ENCODE peak calls at places on chromosomes 2 and 18, in seven cellular contexts. B is neural crest cell, D is transverse colon, I is AG10803, Z is SK-N-SH, J is nephron progenitor cell, T is esophagus squamous epithelium. X is an unnamed sample.

GRCh38 chr2:127486247-127486912 is 39.9 kb downstream of the IWS1 start:
- DNase-seq in Z (no peak), J (no peak), T (no peak), B (no peak), D (no peak), I (peak), X (no peak)

GRCh38 chr2:73976803-73977202 is 7.9 kb upstream of the TET3 start:
- DNase-seq in Z (no peak), J (no peak), T (no peak), D (no peak), B (no peak), I (no peak), X (no peak)

GRCh38 chr2:202871161-202872141 is at the start of gene ICA1L:
- DNase-seq in Z (peak), I (peak), D (peak), J (peak), B (peak), T (no peak), X (peak)

GRCh38 chr2:5730386-5730785 is 38.2 kb downstream of the SOX11 start:
- DNase-seq in D (no peak), Z (no peak), B (no peak), T (no peak), J (no peak), I (no peak), X (no peak)

GRCh38 chr2:8440029-8440778 is 241.7 kb upstream of the ID2 start:
- DNase-seq in I (no peak), T (no peak), D (no peak), J (no peak), Z (no peak), B (no peak), X (peak)

GRCh38 chr2:41543726-41544125 is 504.1 kb upstream of the PKDCC start:
- DNase-seq in Z (no peak), I (no peak), B (no peak), D (no peak), J (no peak), T (no peak), X (no peak)

GRCh38 chr2:157746234-157746950 is 117.7 kb upstream of the ACVR1C start:
- DNase-seq in I (peak), T (no peak), D (no peak), J (no peak), B (no peak), Z (no peak), X (no peak)

GRCh38 chr2:216348909-216349308 is 23.4 kb downstream of the MARCHF4 start:
- DNase-seq in I (peak), D (no peak), T (no peak), Z (no peak), J (no peak), B (no peak), X (no peak)

GRCh38 chr18:48605408-48605845 is 66.6 kb downstream of the CTIF start:
- DNase-seq in D (no peak), Z (peak), J (peak), T (no peak), I (no peak), B (no peak), X (no peak)

GRCh38 chr2:198615972-198616371 is 811.6 kb downstream of the PLCL1 start:
- DNase-seq in J (no peak), D (peak), I (peak), T (no peak), B (no peak), Z (no peak), X (no peak)

GRCh38 chr2:40435426-40436092 is 16.3 kb downstream of the SLC8A1 start:
- DNase-seq in D (no peak), Z (no peak), B (no peak), T (no peak), J (no peak), I (no peak), X (no peak)

GRCh38 chr2:226794751-226795171 is 4.9 kb downstream of the IRS1 start:
- DNase-seq in B (no peak), D (no peak), Z (peak), T (no peak), I (peak), J (peak), X (no peak)

GRCh38 chr2:65612654-65613053 is 180.3 kb upstream of the SPRED2 start:
- DNase-seq in B (no peak), D (no peak), J (no peak), T (no peak), Z (no peak), I (no peak), X (no peak)

GRCh38 chr2:138090330-138090729 is 126.1 kb downstream of the HNMT start:
- DNase-seq in B (no peak), I (peak), T (no peak), J (no peak), Z (peak), D (no peak), X (no peak)

GRCh38 chr2:11850082-11850481 is 103.7 kb downstream of the LPIN1 start:
- DNase-seq in T (no peak), I (no peak), J (no peak), D (no peak), Z (no peak), B (no peak), X (no peak)

GRCh38 chr18:13610517-13610916 is 115.8 kb downstream of the FAM210A start:
- DNase-seq in I (no peak), B (no peak), J (no peak), Z (no peak), T (no peak), D (no peak), X (no peak)

GRCh38 chr2:170554278-170554955 is 160.7 kb upstream of the SP5 start:
- DNase-seq in Z (no peak), I (peak), T (no peak), D (peak), B (no peak), J (no peak), X (peak)

GRCh38 chr2:219289537-219290361 is 10.6 kb downstream of the DNAJB2 start:
- DNase-seq in B (no peak), Z (no peak), J (no peak), T (no peak), D (peak), I (peak), X (peak)

GRCh38 chr2:147913701-147914480 is 69.1 kb downstream of the ACVR2A start:
- DNase-seq in D (no peak), B (no peak), T (no peak), J (no peak), Z (no peak), I (peak), X (no peak)

GRCh38 chr2:44843641-44844040 is 97.9 kb upstream of the SIX3 start:
- DNase-seq in D (no peak), B (no peak), Z (no peak), I (no peak), J (no peak), T (no peak), X (no peak)

GRCh38 chr18:2173464-2173863 is 397.8 kb downstream of the METTL4 start:
- DNase-seq in T (no peak), D (no peak), Z (no peak), I (peak), B (no peak), J (no peak), X (no peak)

GRCh38 chr2:185360776-185361175 is 377.8 kb upstream of the FSIP2 start:
- DNase-seq in T (no peak), Z (no peak), B (no peak), D (no peak), J (no peak), I (no peak), X (no peak)

GRCh38 chr2:12727641-12728040 is 10.9 kb downstream of the TRIB2 start:
- DNase-seq in Z (no peak), D (no peak), I (no peak), B (no peak), T (no peak), J (no peak), X (no peak)

GRCh38 chr2:58240595-58240937 is 559 bp downstream of the FANCL start:
- DNase-seq in I (peak), Z (peak), D (no peak), T (no peak), J (no peak), B (no peak), X (no peak)

GRCh38 chr2:240197439-240198139 is 57.1 kb upstream of the OTOS start:
- DNase-seq in B (no peak), I (no peak), D (no peak), J (no peak), Z (no peak), T (no peak), X (peak)

DNA sequence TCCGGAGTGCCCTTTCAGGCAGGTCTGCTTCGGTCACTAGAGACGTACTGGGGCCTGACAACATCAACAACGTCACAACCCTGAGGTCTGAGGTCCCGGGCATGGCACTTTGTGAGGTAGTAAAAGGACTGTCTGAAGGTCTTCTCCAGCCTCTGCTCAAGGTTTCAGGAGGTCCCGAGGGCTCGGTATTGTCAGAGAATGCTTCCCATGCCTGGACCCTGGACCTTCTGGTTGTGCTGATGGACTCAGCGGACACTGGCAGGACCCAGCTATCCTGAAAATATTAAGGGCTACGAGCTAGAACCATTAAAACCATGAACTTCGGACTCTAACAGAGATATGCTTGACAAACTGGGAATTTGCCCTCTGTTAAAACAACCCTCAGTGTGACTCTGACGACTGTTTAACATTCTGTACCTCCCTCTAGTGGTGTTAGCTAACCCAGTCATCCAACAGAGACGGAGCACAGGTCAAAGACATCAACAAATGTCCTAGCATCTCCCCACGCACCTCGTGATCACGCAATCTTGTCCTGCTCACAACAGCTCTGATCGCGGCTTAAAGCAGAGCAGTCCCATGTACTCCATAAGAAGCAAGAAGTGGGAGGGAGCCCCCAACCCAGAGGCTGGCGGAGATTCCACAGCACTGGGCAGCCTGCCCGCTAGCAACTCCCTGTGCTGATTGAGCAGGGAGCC is 96.5 kb downstream of the CCDC93 start:
- DNase-seq in I (no peak), J (no peak), Z (no peak), D (no peak), T (no peak), B (no peak), X (no peak)
- TF ChIP-seq CTCF in I (peak), J (peak), Z (peak), D (no peak), T (no peak), B (peak), X (no peak)

GRCh38 chr2:21924640-21925285 is 801.0 kb downstream of the TDRD15 start:
- DNase-seq in D (no peak), T (no peak), J (no peak), B (no peak), Z (no peak), I (no peak), X (no peak)

GRCh38 chr2:21930224-21930623 is 806.5 kb downstream of the TDRD15 start:
- DNase-seq in B (no peak), I (no peak), T (no peak), J (no peak), D (no peak), Z (no peak), X (no peak)

GRCh38 chr2:21928292-21928691 is 804.5 kb downstream of the TDRD15 start:
- DNase-seq in J (no peak), T (no peak), D (no peak), I (no peak), Z (no peak), B (no peak), X (no peak)
- TF ChIP-seq CTCF in J (peak), T (no peak), D (no peak), I (no peak), Z (no peak), B (peak), X (no peak)

DNA sequence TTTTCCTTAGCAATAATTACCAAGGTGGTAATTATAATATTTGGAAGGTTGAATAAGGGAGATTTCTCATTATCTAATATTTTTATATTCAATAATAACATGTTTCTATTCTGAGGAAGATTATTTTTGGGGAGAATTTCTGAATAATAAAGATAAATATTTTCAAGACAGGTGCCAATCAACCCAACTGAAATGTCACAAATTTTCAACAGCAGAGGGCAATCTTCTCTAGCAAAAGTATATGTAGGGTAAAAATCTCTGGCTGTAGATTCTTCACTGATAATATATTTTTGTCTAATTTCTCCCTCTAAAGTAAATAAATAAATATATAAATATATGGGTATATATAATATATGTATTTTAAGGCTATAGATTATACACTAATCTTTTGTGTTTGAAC is 1187.2 kb upstream of the CRIM1 start:
- DNase-seq in D (no peak), I (no peak), J (no peak), T (no peak), Z (no peak), B (no peak), X (no peak)
- TF ChIP-seq CTCF in D (no peak), I (no peak), J (no peak), T (no peak), Z (peak), B (peak), X (no peak)

GRCh38 chr18:37964885-37965571 is 399.4 kb upstream of the CELF4 start:
- DNase-seq in I (no peak), D (no peak), T (no peak), Z (no peak), J (no peak), B (no peak), X (no peak)
- TF ChIP-seq CTCF in I (no peak), D (no peak), T (no peak), Z (no peak), J (no peak), B (no peak), X (no peak)

GRCh38 chr2:30992781-30993180 is 145.5 kb downstream of the GALNT14 start:
- DNase-seq in T (no peak), B (no peak), D (no peak), Z (no peak), J (no peak), I (no peak), X (no peak)

GRCh38 chr2:30989746-30990145 is 148.5 kb downstream of the GALNT14 start:
- DNase-seq in D (no peak), B (no peak), T (no peak), I (no peak), J (no peak), Z (peak), X (no peak)

GRCh38 chr2:30990176-30990575 is 148.1 kb downstream of the GALNT14 start:
- DNase-seq in I (no peak), D (no peak), B (no peak), Z (peak), T (no peak), J (no peak), X (no peak)

GRCh38 chr2:30987611-30988010 is 150.6 kb downstream of the GALNT14 start:
- DNase-seq in I (no peak), Z (no peak), D (no peak), T (no peak), B (no peak), J (no peak), X (no peak)

GRCh38 chr2:30990736-30991135 is 147.5 kb downstream of the GALNT14 start:
- DNase-seq in B (no peak), T (no peak), J (no peak), I (no peak), Z (no peak), D (no peak), X (no peak)
- TF ChIP-seq CTCF in B (no peak), T (no peak), J (no peak), I (no peak), Z (no peak), D (no peak), X (no peak)

DNA sequence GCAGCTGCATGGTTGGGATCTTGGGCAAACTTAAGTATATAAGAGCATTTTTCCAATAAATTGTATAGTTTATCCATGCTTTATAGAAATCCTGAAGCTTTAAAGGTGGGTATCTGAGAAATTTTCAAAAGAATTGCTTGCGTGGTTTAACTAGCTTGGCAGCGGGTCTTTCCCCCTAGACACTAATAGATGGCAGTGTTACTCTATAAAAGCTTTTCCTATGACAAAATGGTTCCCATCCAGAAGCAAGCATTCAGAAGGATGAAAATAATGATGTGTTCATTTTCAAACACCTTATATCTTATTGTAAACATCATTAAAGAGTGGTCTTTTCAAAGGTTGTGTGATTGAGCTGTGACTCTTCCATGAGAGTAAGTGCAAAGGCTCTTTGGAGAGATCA is 45.9 kb downstream of the KDM3A start:
- DNase-seq in I (no peak), J (no peak), Z (no peak), D (no peak), B (no peak), T (no peak), X (no peak)
- TF ChIP-seq CTCF in I (no peak), J (no peak), Z (no peak), D (no peak), B (no peak), T (no peak), X (no peak)